ENCODE peak calls at places on chromosome 1, in four cellular contexts. B is kidney, F is IMR-90, E is RWPE1. L is an unnamed sample.

GRCh38 chr1:170010443-170010842 is 64.1 kb downstream of the KIFAP3 start:
- DNase-seq in F (peak; percentile 55), B (no peak), E (peak; percentile 14), L (no peak)

GRCh38 chr1:21939650-21940374 is 2.7 kb upstream of the HSPG2 start:
- DNase-seq in E (peak; percentile 65), B (peak; percentile 95), F (peak; percentile 98), L (peak; percentile 82)

GRCh38 chr1:216830836-216831235 is 107.6 kb upstream of the ESRRG start:
- DNase-seq in F (no peak), E (no peak), B (no peak), L (no peak)

GRCh38 chr1:233631810-233632375 is 18.0 kb downstream of the KCNK1 start:
- DNase-seq in F (no peak), E (no peak), B (no peak), L (no peak)

GRCh38 chr1:183131166-183131565 is 54.9 kb upstream of the LAMC2 start:
- DNase-seq in E (no peak), B (no peak), F (no peak), L (no peak)

GRCh38 chr1:212514782-212515181 is 82.1 kb downstream of the NENF start:
- DNase-seq in F (no peak), B (no peak), E (no peak), L (no peak)

GRCh38 chr1:11273595-11274234 is 717 bp downstream of the UBIAD1 start:
- DNase-seq in F (no peak), E (no peak), B (no peak), L (no peak)

GRCh38 chr1:16978589-16979474 is 1.6 kb downstream of the MFAP2 start:
- DNase-seq in F (peak; percentile 86), B (peak; percentile 84), E (no peak), L (no peak)

GRCh38 chr1:74772945-74773344 is 40.0 kb downstream of the TYW3 start:
- DNase-seq in F (peak; percentile 16), E (no peak), B (no peak), L (no peak)

GRCh38 chr1:107057197-107058133 is 991 bp downstream of the PRMT6 start:
- DNase-seq in E (peak; percentile 31), B (peak; percentile 90), F (peak; percentile 55), L (peak; percentile 85)

GRCh38 chr1:216193839-216194443 is 229.3 kb downstream of the USH2A start:
- DNase-seq in E (no peak), B (no peak), F (no peak), L (no peak)

GRCh38 chr1:38050397-38051141 is 4.0 kb upstream of the POU3F1 start:
- DNase-seq in F (peak; percentile 23), B (no peak), E (no peak), L (no peak)

GRCh38 chr1:109361649-109362048 is 36.1 kb downstream of the SORT1 start:
- DNase-seq in F (peak; percentile 40), E (no peak), B (no peak), L (no peak)

DNA sequence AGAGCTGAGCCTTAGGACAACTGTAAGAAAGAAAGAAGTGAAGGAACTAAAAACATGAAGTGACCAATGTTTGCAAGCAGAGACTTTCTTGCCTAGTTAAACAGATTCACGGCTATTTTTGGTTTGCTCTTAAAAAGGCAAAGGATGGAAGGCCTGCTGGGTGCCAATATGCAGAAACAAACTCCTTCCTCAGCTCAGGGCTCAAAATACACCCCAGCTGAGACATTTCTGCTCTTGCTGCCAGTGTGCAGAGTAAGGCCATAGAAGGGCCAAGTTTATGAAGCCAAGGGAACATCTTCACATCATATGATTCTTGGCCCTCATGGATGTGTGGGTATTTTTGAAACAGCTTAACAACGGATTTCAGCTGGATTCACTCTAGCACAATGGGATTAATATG is 70.8 kb downstream of the CAPZB start:
- DNase-seq in B (no peak), E (no peak), F (no peak), L (no peak)
- H3K27ac ChIP-seq in B (no peak overlapping the region), E (no peak overlapping the region), F (no peak overlapping the region), L (peak overlapping the region; percentile 65)

GRCh38 chr1:45840704-45841103 is 37.3 kb downstream of the MAST2 start:
- DNase-seq in F (no peak), E (no peak), B (no peak), L (no peak)
- H3K27ac ChIP-seq in F (no peak overlapping the region), E (no peak overlapping the region), B (no peak overlapping the region), L (no peak overlapping the region)

GRCh38 chr1:226603976-226604845 is 55.6 kb downstream of the STUM start:
- DNase-seq in E (no peak), B (peak; percentile 39), F (no peak), L (peak; percentile 32)

GRCh38 chr1:226604846-226605572 is 56.4 kb downstream of the STUM start:
- DNase-seq in F (no peak), E (no peak), B (peak; percentile 40), L (no peak)

GRCh38 chr1:226601456-226601855 is 52.9 kb downstream of the STUM start:
- DNase-seq in F (no peak), E (no peak), B (peak; percentile 44), L (peak; percentile 25)

GRCh38 chr1:226602186-226603029 is 53.8 kb downstream of the STUM start:
- DNase-seq in B (peak; percentile 73), F (peak; percentile 78), E (peak; percentile 75), L (no peak)

GRCh38 chr1:226603030-226603960 is 54.7 kb downstream of the STUM start:
- DNase-seq in F (peak; percentile 48), E (no peak), B (peak; percentile 54), L (peak; percentile 34)
- H3K27ac ChIP-seq in F (no peak overlapping the region), E (peak overlapping the region; percentile 98), B (no peak overlapping the region), L (peak overlapping the region; percentile 31)

GRCh38 chr1:81547261-81547911 is 253.3 kb upstream of the ADGRL2 start:
- DNase-seq in B (no peak), E (no peak), F (no peak), L (no peak)
- H3K27ac ChIP-seq in B (no peak overlapping the region), E (no peak overlapping the region), F (no peak overlapping the region), L (no peak overlapping the region)

DNA sequence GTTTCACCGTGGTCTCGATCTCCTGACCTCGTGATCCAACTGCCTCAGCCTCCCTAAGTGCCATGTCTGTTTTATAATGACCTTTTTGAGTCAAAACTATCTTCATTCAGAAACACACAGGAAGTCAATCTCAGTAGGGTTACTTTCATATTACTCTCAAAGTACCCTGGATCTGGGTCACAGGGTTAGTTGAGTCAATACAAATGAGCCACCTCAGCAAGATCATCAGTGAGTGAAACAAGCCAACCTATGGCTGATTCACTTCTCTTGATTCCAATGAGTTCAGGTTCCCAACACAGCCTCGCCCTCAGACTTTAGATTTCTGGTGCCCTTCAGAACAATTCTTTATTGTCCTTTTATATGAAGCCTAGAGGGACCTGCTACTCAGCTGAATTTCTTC is 76.9 kb downstream of the ZC3H11B start:
- DNase-seq in F (no peak), B (no peak), E (no peak), L (no peak)
- H3K27ac ChIP-seq in F (no peak overlapping the region), B (no peak overlapping the region), E (no peak overlapping the region), L (no peak overlapping the region)

GRCh38 chr1:64046871-64047270 is 156.6 kb upstream of the UBE2U start:
- DNase-seq in F (no peak), E (no peak), B (no peak), L (no peak)
- H3K27ac ChIP-seq in F (no peak overlapping the region), E (no peak overlapping the region), B (no peak overlapping the region), L (no peak overlapping the region)

GRCh38 chr1:33337994-33338494 is 17.1 kb upstream of the A3GALT2 start:
- DNase-seq in B (no peak), F (peak; percentile 66), E (no peak), L (no peak)

GRCh38 chr1:33334081-33334552 is 13.2 kb upstream of the A3GALT2 start:
- DNase-seq in F (no peak), B (peak; percentile 83), E (no peak), L (no peak)

GRCh38 chr1:33338495-33339211 is 17.8 kb upstream of the A3GALT2 start:
- DNase-seq in B (peak; percentile 78), E (no peak), F (peak; percentile 87), L (no peak)

GRCh38 chr1:33335020-33335419 is 14.1 kb upstream of the A3GALT2 start:
- DNase-seq in F (no peak), B (no peak), E (no peak), L (no peak)

GRCh38 chr1:33336580-33336979 is 15.7 kb upstream of the A3GALT2 start:
- DNase-seq in F (no peak), E (no peak), B (no peak), L (no peak)
- H3K27ac ChIP-seq in F (peak overlapping the region; percentile 36), E (peak overlapping the region; percentile 53), B (peak overlapping the region; percentile 71), L (peak overlapping the region; percentile 24)

GRCh38 chr1:193322218-193322617 is 135.8 kb upstream of the B3GALT2 start:
- DNase-seq in F (peak; percentile 84), B (no peak), E (peak; percentile 92), L (no peak)

GRCh38 chr1:193325042-193325441 is 138.6 kb upstream of the B3GALT2 start:
- DNase-seq in F (no peak), B (no peak), E (no peak), L (no peak)

GRCh38 chr1:193318347-193318746 is 131.9 kb upstream of the B3GALT2 start:
- DNase-seq in E (no peak), F (peak; percentile 47), B (no peak), L (no peak)

GRCh38 chr1:193321242-193321842 is 134.9 kb upstream of the B3GALT2 start:
- DNase-seq in B (no peak), F (no peak), E (no peak), L (no peak)

GRCh38 chr1:193320281-193320680 is 133.9 kb upstream of the B3GALT2 start:
- DNase-seq in E (no peak), F (no peak), B (no peak), L (no peak)
- H3K27ac ChIP-seq in E (no peak overlapping the region), F (no peak overlapping the region), B (no peak overlapping the region), L (no peak overlapping the region)

GRCh38 chr1:203026666-203027663 is 674 bp downstream of the PPFIA4 start:
- DNase-seq in B (peak; percentile 27), F (no peak), E (no peak), L (no peak)

GRCh38 chr1:203028784-203029553 is 2.7 kb downstream of the PPFIA4 start:
- DNase-seq in F (no peak), B (peak; percentile 62), E (no peak), L (no peak)

GRCh38 chr1:203028067-203028783 is 1.9 kb downstream of the PPFIA4 start:
- DNase-seq in F (no peak), B (peak; percentile 59), E (no peak), L (no peak)

GRCh38 chr1:203031467-203031866 is 5.2 kb downstream of the PPFIA4 start:
- DNase-seq in E (no peak), B (no peak), F (no peak), L (no peak)

GRCh38 chr1:203025721-203026665 is at the start of gene PPFIA4:
- DNase-seq in E (peak; percentile 99), F (peak; percentile 75), B (peak; percentile 94), L (peak; percentile 94)
- H3K27ac ChIP-seq in E (peak within 1 kb of the TSS; percentile 42), F (peak within 1 kb of the TSS; percentile 71), B (no peak within 1 kb of the TSS), L (peak within 1 kb of the TSS; percentile 63)

DNA sequence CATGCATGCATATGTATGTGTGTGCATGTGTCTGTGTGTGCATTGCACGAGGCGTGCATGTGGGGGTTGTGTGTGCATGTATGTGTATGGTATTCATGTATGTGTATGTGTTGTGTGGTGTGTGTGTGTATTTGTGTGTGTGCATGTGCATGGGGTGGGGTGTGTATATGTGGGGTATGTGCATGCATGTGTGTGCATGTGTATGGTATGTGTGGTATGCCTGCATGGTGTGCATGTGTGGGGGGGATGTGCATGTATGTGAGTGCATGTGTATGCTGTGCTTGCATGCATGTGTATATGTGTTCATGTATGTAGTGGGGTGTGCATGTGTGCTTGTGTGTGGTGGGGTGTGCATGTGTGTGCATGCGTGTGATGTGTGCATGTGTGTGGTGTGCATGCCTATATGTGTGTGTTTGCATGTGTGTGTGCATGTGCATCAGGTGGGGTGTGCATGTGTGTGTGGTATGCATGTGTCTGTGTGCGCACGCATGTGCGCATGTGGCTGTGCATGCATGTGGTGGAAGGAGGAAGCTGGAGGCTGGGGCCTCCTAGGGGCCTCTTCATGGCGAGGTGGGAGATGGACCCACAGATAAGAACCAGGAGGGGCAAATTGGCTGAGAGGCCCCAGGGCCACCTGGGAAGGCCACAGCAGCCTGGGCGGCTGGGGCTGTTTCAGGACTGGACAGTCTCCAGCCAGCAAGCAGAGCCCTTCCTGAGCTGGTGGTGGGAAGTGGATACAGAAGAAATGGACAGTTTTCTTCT is 35.9 kb upstream of the ARF1 start:
- DNase-seq in F (no peak), E (no peak), B (no peak), L (peak; percentile 46)
- H3K27ac ChIP-seq in F (no peak overlapping the region), E (no peak overlapping the region), B (no peak overlapping the region), L (no peak overlapping the region)

L was measured in upper lobe of right lung.